ENCODE peak calls at places on chromosomes 1 and 21, in five cellular contexts. E is A549, F is ovary, R is adrenal gland, D is IMR-90. A is an unnamed sample. For H3K4me1, the result is how much of the 10 kb centered on the place peaks cover.

GRCh38 chr1:177864530-177865305 is 105.1 kb downstream of the SEC16B start:
- DNase-seq in D (no peak), E (no peak), F (no peak), R (no peak), A (no peak)

GRCh38 chr1:48916121-48917069 is 139.7 kb upstream of the BEND5 start:
- DNase-seq in D (peak), E (peak), F (no peak), R (peak), A (no peak)

GRCh38 chr1:59360170-59360569 is 63.3 kb downstream of the FGGY start:
- DNase-seq in D (peak), F (peak), E (no peak), R (peak), A (no peak)

GRCh38 chr1:79531790-79532189 is 525.3 kb upstream of the ADGRL4 start:
- DNase-seq in R (no peak), F (no peak), D (no peak), E (no peak), A (no peak)

GRCh38 chr21:29920938-29921337 is 18.9 kb downstream of the GRIK1 start:
- DNase-seq in R (no peak), F (no peak), D (no peak), E (no peak), A (peak)

GRCh38 chr1:166145496-166145895 is 21.3 kb downstream of the FAM78B start:
- DNase-seq in F (no peak), R (no peak), E (no peak), D (no peak), A (no peak)

GRCh38 chr1:248804771-248805681 is 20.7 kb downstream of the SH3BP5L start:
- DNase-seq in D (no peak), F (no peak), E (no peak), R (no peak), A (peak)

GRCh38 chr1:185834371-185834900 is 100.2 kb downstream of the HMCN1 start:
- DNase-seq in E (no peak), D (no peak), F (no peak), R (no peak), A (no peak)

GRCh38 chr1:76068542-76068941 is 6.0 kb upstream of the ST6GALNAC3 start:
- DNase-seq in E (no peak), R (no peak), D (peak), F (no peak), A (no peak)

GRCh38 chr1:29916656-29917369 is 680.5 kb downstream of the PTPRU start:
- DNase-seq in D (no peak), R (no peak), F (no peak), E (no peak), A (no peak)

GRCh38 chr1:70978623-70979022 is 69.0 kb downstream of the PTGER3 start:
- DNase-seq in E (no peak), F (no peak), D (no peak), R (no peak), A (peak)

GRCh38 chr1:197884173-197884572 is 18.3 kb upstream of the C1orf53 start:
- DNase-seq in R (no peak), F (no peak), D (no peak), E (no peak), A (peak)

GRCh38 chr1:230816018-230816417 is 52.3 kb downstream of the C1orf198 start:
- DNase-seq in D (no peak), E (no peak), R (no peak), F (no peak), A (no peak)

GRCh38 chr1:2356401-2356800 is 35.0 kb downstream of the MORN1 start:
- DNase-seq in D (no peak), F (no peak), R (no peak), E (no peak), A (no peak)

GRCh38 chr21:37220433-37220980 is 46.6 kb downstream of the VPS26C start:
- DNase-seq in E (peak), F (peak), D (peak), R (no peak), A (peak)

GRCh38 chr1:212461916-212462660 is 29.4 kb downstream of the NENF start:
- DNase-seq in R (no peak), E (no peak), F (no peak), D (no peak), A (no peak)

GRCh38 chr1:59243544-59243943 is 53.4 kb upstream of the FGGY start:
- DNase-seq in R (no peak), F (no peak), D (no peak), E (no peak), A (no peak)

GRCh38 chr1:201509601-201510374 is 2.9 kb upstream of the CSRP1 start:
- DNase-seq in E (no peak), D (no peak), R (no peak), F (no peak), A (no peak)
- H3K4me1 ChIP-seq in E (under half), D (under half), R (under half), F (under half), A (half or more)

DNA sequence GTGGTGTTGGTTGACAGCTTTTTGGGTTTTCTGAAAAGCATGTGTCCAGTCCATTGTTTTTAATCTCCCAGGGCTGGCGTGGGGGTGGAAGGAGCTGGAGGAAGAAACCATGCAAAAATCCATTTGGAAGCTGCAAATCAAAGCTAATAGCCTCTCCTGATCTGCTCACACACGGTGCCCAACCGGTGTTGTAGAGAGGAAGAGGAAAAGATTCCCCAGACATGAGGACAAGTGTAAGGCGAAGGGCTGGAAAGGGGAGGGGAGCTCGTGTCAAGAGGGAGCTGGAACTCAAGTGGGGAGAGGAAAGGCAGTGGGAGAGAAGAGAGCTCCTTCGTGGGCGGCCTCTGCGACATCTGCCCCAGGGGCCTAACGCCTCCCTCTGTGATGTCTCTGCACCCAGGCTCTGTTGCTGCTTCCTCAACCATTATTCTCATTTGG is 112.3 kb upstream of the IRF2BP2 start:
- DNase-seq in E (no peak), R (no peak), D (no peak), F (peak), A (no peak)
- H3K27ac ChIP-seq in E (peak), R (peak), D (peak), F (peak), A (peak)

GRCh38 chr21:25569711-25570110 is 37.6 kb downstream of the MRPL39 start:
- DNase-seq in E (no peak), R (no peak), F (no peak), D (no peak), A (no peak)

GRCh38 chr21:25573409-25574206 is 33.7 kb downstream of the MRPL39 start:
- DNase-seq in E (peak), F (no peak), R (peak), D (peak), A (no peak)

GRCh38 chr21:25572895-25573310 is 34.4 kb downstream of the MRPL39 start:
- DNase-seq in D (peak), R (no peak), E (no peak), F (no peak), A (no peak)

GRCh38 chr21:25569084-25569483 is 38.2 kb downstream of the MRPL39 start:
- DNase-seq in F (no peak), R (no peak), E (no peak), D (peak), A (no peak)

DNA sequence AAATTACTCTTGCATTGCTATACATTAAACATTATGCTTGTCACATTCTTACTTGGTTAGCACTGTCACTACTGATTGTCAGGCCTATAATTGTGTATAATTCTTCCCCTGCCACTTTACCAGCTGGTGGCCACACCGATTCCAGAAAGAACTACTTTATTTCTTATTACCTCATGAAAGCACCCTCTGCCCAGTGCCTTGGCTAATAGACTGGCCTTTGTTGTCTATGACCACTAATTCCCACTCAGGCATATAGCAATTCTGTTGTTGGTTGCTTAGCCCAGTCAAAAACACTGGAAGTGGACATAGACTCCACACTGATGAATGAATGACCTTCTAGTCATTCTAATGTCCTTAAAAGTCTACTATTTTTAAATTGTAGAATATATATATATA is 35.6 kb downstream of the MRPL39 start:
- DNase-seq in F (no peak), D (no peak), E (no peak), R (no peak), A (no peak)
- TF ChIP-seq POLR2A in F (no peak), D (no peak), E (no peak), R (no peak), A (no peak)

DNA sequence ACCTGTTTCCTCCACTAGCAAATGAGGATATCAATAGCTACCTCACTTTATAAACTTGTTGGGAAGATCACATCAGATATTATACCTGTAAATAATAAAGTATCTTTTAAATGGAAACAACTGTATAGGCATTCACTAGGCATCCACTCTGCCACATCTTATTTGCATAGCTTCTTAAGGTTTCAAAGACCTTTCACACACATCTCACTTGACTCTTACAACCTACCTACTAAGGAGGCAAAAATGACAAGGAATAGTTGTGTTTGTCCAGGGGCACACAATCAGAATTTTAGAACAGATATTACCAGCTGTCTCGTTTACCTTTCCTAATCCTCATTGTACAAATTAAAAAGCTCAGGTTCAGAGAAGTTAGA is 51.5 kb downstream of the VANGL2 start:
- DNase-seq in D (no peak), E (no peak), F (no peak), R (no peak), A (no peak)
- H3K4me1 ChIP-seq in D (under half), E (under half), F (under half), R (under half), A (under half)

DNA sequence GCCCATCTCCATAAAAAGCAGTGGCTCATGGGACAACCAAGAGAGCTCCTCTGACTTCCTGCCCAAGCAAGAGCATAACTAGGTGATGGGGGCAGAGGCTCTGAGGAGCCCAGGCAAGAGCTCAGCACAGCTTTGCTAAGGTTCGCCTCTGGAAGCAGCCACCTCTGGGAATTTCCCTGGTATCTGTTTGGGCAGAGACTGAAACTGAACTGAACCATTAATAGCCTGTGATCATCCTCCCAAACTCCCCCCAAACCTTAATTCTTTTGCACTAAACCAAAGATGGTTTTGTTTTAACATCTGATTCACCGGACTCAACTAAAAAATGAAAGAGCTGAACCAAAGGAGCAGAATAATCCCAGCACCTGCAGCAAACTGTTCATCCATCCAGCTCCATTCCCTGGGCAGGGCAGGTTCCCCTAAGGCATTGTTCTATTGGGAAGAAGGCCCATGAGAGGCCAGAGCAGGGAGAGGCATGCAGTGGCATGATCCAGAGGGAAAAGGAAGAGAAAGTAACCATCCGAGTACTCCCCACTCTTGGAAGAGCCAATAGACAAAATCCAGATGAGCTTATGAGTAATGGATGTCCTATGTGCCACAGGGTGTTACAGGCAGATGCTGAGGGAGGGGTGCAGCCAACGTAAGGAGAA is 77.8 kb upstream of the KAZN start:
- DNase-seq in E (no peak), D (no peak), F (no peak), R (no peak), A (no peak)
- H3K27ac ChIP-seq in E (no peak), D (peak), F (no peak), R (no peak), A (no peak)

DNA sequence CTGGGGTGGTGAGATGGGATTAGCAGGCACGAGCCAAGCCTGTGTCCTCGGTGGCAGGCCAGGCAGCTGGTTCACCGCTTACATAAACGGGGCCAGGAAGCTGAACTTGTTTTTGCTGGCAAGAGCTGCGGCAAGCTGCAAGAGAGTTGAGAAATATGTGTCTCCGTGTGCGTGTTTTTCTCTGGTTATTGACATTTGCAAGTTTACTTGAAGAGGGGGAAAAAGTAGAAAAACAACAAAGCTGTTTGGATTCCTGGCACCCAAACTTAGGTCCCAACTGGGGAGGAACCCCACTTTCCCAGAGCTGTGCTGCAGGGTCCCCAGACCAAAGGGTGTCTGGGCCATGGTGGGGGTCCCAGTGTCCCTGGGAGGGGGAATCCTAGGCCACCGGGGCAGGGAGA is 14.5 kb downstream of the IL6R start:
- DNase-seq in E (no peak), R (peak), F (peak), D (peak), A (peak)
- TF ChIP-seq POLR2A in E (no peak), R (peak), F (peak), D (no peak), A (peak)

GRCh38 chr1:45752441-45753052 is 2.1 kb upstream of the IPP start:
- DNase-seq in D (peak), R (no peak), E (no peak), F (no peak), A (no peak)
- H3K4me1 ChIP-seq in D (under half), R (under half), E (under half), F (under half), A (under half)

DNA sequence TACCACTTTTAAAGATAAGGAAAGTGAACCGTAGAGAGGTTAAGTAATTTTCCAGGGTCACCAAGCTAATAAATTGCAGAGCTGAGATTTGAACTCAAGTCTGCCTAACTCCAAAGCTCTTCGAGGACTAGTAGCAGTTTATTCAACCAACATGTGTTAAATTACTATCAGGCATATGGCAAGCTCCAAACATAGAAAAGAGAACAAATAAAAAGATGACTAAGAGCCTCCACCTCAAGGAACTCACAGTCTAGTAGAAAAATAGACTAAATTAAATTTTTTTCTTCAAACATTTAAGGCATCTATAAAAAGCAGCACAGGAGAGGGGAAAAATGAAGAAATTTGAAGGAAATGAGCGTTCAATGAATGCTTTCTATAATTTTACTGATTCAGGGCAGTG is 22.2 kb downstream of the SLC9C2 start:
- DNase-seq in E (no peak), F (no peak), D (no peak), R (no peak), A (no peak)
- H3K27ac ChIP-seq in E (no peak), F (no peak), D (no peak), R (no peak), A (no peak)